ENCODE peak calls at places on chromosomes 4 and X, in four cellular contexts. P is CD4-positive, CD25-positive, alpha-beta regulatory T cell; L is BE2C; Z is foreskin keratinocyte. N is an unnamed sample.
A peak's percentile ranks its signal among the peaks of the same experiment; 100 is the strongest.

GRCh38 chrX:1486177-1486576 is 33.5 kb upstream of the ASMTL start:
- DNase-seq in Z (no peak), P (no peak), L (no peak), N (no peak)

GRCh38 chr4:100736651-100737450 is 219.0 kb upstream of the EMCN start:
- DNase-seq in L (no peak), P (no peak), Z (peak; percentile 70), N (no peak)

GRCh38 chr4:100984901-100985300 is 362.4 kb downstream of the PPP3CA start:
- DNase-seq in P (no peak), L (no peak), Z (peak; percentile 45), N (no peak)

GRCh38 chr4:169664615-169665014 is 44.2 kb downstream of the CLCN3 start:
- DNase-seq in L (peak; percentile 24), Z (no peak), P (no peak), N (no peak)

GRCh38 chrX:68835468-68835867 is 6.6 kb downstream of the EFNB1 start:
- DNase-seq in P (no peak), Z (no peak), L (no peak), N (no peak)

GRCh38 chr4:10006604-10007435 is 14.5 kb downstream of the SLC2A9 start:
- DNase-seq in P (no peak), Z (peak; percentile 93), L (no peak), N (no peak)

GRCh38 chr4:158873795-158874359 is 105.1 kb downstream of the FNIP2 start:
- DNase-seq in L (no peak), P (no peak), Z (peak; percentile 91), N (no peak)

GRCh38 chrX:131675596-131676194 is 131.8 kb downstream of the OR13H1 start:
- DNase-seq in Z (no peak), P (peak; percentile 7), L (peak; percentile 11), N (peak; percentile 2)

GRCh38 chrX:153226344-153227190 is 47.5 kb downstream of the MAGEA1 start:
- DNase-seq in P (no peak), L (peak; percentile 38), Z (peak; percentile 85), N (no peak)

GRCh38 chrX:154307207-154307606 is 11.6 kb downstream of the TKTL1 start:
- DNase-seq in P (no peak), Z (no peak), L (no peak), N (no peak)

GRCh38 chr4:108619372-108620100 is 840 bp upstream of the RPL34 start:
- DNase-seq in L (no peak), Z (no peak), P (peak; percentile 70), N (no peak)

GRCh38 chr4:77169496-77169895 is 12.5 kb downstream of the CCNG2 start:
- DNase-seq in L (no peak), P (no peak), Z (no peak), N (no peak)

GRCh38 chr4:152606800-152607577 is 71.1 kb upstream of the FBXW7 start:
- DNase-seq in L (no peak), P (peak; percentile 28), Z (no peak), N (no peak)

GRCh38 chr4:110344165-110344564 is 131.8 kb upstream of the ENPEP start:
- DNase-seq in Z (no peak), P (no peak), L (no peak), N (no peak)

GRCh38 chr4:120163895-120164294 is 97.2 kb upstream of the MAD2L1 start:
- DNase-seq in L (no peak), P (no peak), Z (no peak), N (no peak)

GRCh38 chr4:47692691-47693090 is 145.2 kb downstream of the CORIN start:
- DNase-seq in L (no peak), Z (no peak), P (no peak), N (no peak)

GRCh38 chr4:513327-513726 is 14.3 kb downstream of the PIGG start:
- DNase-seq in L (no peak), P (no peak), Z (no peak), N (no peak)

GRCh38 chr4:53640576-53641459 is 49.5 kb upstream of the LNX1 start:
- DNase-seq in Z (no peak), L (no peak), P (no peak), N (no peak)

GRCh38 chr4:77174426-77174825 is 17.4 kb downstream of the CCNG2 start:
- DNase-seq in P (no peak), L (no peak), Z (no peak), N (peak; percentile 8)

GRCh38 chrX:107646736-107647135 is 18.4 kb downstream of the PRPS1 start:
- DNase-seq in P (no peak), Z (no peak), L (no peak), N (peak; percentile 2)

GRCh38 chrX:20857746-20858145 is 516.5 kb upstream of the CNKSR2 start:
- DNase-seq in P (no peak), L (no peak), Z (no peak), N (no peak)

GRCh38 chrX:108020631-108021030 is 24.2 kb upstream of the VSIG1 start:
- DNase-seq in Z (no peak), P (peak; percentile 54), L (no peak), N (peak; percentile 27)

GRCh38 chrX:53312946-53313745 is 31.8 kb upstream of the IQSEC2 start:
- DNase-seq in P (peak; percentile 53), Z (no peak), L (peak; percentile 51), N (peak; percentile 62)

GRCh38 chr4:117800636-117801035 is 233.7 kb upstream of the NDST3 start:
- DNase-seq in L (no peak), P (no peak), Z (no peak), N (no peak)

GRCh38 chr4:180587379-180587778 is 1655.8 kb upstream of the TENM3 start:
- DNase-seq in Z (no peak), P (no peak), L (no peak), N (no peak)

GRCh38 chr4:120718979-120719566 is 203.5 kb downstream of the PRDM5 start:
- DNase-seq in L (peak; percentile 52), P (peak; percentile 14), Z (no peak), N (peak; percentile 82)

GRCh38 chr4:56348582-56348981 is 38.7 kb downstream of the AASDH start:
- DNase-seq in Z (no peak), L (no peak), P (no peak), N (no peak)

GRCh38 chr4:83922419-83922818 is 386.5 kb downstream of the GPAT3 start:
- DNase-seq in L (no peak), Z (no peak), P (no peak), N (no peak)

GRCh38 chr4:59094505-59094904 is 1984.3 kb upstream of the IGFBP7 start:
- DNase-seq in P (no peak), Z (no peak), L (no peak), N (no peak)

GRCh38 chrX:39642071-39642470 is 455.7 kb downstream of the BCOR start:
- DNase-seq in L (peak; percentile 57), P (no peak), Z (no peak), N (no peak)

GRCh38 chr4:85862896-85863295 is 387.9 kb downstream of the ARHGAP24 start:
- DNase-seq in L (no peak), Z (no peak), P (no peak), N (no peak)

GRCh38 chr4:99665981-99666380 is 8.4 kb upstream of the C4orf54 start:
- DNase-seq in P (no peak), Z (no peak), L (no peak), N (no peak)

GRCh38 chr4:2802618-2803531 is 10.0 kb downstream of the SH3BP2 start:
- DNase-seq in L (no peak), P (no peak), Z (no peak), N (no peak)

GRCh38 chr4:2798399-2799301 is 5.8 kb downstream of the SH3BP2 start:
- DNase-seq in L (peak; percentile 54), P (peak; percentile 73), Z (no peak), N (peak; percentile 47)

GRCh38 chr4:2799971-2800690 is 7.2 kb downstream of the SH3BP2 start:
- DNase-seq in L (peak; percentile 39), P (no peak), Z (no peak), N (no peak)

GRCh38 chr4:2799444-2799911 is 6.6 kb downstream of the SH3BP2 start:
- DNase-seq in P (no peak), Z (no peak), L (peak; percentile 3), N (no peak)

DNA sequence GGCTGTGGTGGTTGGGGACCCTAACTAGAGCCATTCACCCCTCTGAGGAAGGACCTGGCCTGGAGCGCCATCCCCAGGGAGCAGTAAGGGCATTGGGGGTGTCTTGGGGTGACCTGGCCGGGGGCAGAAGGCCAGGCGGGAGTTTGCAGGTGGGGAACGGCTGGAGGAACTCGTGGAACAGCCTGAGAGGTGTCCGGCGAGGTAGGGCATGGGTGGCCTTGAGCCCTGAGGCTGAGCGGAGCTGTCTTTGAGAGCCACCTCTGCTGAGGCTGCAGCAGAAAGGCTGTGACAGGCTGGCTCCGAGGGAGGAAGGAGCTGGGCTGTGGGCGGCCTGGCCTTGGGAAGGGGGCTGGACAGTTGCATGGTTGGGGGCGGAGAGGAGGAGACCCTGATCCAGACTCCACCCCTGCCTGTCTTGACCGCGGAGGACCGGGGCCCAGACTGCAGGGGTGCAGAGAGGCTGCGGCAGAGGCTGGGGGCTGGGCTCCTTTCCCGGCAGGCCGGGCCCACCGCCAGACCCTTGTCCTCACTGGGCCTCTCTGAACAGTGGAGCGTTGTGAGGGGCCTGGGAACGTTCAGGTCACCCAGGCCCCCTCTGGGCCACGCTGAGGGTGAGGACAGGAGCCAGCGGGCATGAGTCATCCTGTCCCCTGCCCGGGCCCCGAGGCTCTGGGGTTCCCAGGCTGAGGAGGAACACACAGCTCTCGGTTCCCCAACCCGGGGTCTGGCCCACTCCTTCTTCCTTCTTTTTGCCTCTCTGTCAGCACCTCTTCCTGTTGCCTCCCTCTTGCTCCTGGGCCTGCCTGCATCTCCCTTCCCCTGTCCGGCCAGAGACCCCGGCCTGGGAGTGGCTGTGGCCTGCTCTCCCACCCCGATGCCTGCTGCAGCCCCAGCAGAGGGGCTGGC is 8.1 kb downstream of the SH3BP2 start:
- DNase-seq in P (no peak), Z (no peak), L (peak; percentile 70), N (no peak)
- H3K4me1 ChIP-seq in P (peaks cover 48% of the 10 kb centered on the region), Z (peaks cover 24% of the 10 kb centered on the region), L (peaks cover 46% of the 10 kb centered on the region), N (peaks cover 27% of the 10 kb centered on the region)

GRCh38 chr4:3484057-3484973 is 21.2 kb downstream of the DOK7 start:
- DNase-seq in P (no peak), L (no peak), Z (peak; percentile 53), N (no peak)

GRCh38 chr4:3481783-3482397 is 18.8 kb downstream of the DOK7 start:
- DNase-seq in L (no peak), Z (no peak), P (no peak), N (no peak)

GRCh38 chr4:3481113-3481531 is 18.0 kb downstream of the DOK7 start:
- DNase-seq in L (no peak), P (no peak), Z (no peak), N (no peak)

GRCh38 chr4:3480528-3481112 is 17.5 kb downstream of the DOK7 start:
- DNase-seq in P (peak; percentile 58), L (peak; percentile 87), Z (no peak), N (peak; percentile 66)

GRCh38 chr4:3482707-3483106 is 19.6 kb downstream of the DOK7 start:
- DNase-seq in L (no peak), Z (no peak), P (no peak), N (no peak)
- H3K4me1 ChIP-seq in L (no peaks in the 10 kb centered on the region), Z (peaks cover 6% of the 10 kb centered on the region), P (peaks cover 9% of the 10 kb centered on the region), N (peaks cover 31% of the 10 kb centered on the region)

GRCh38 chr4:155660436-155660835 is 6.2 kb upstream of the GUCY1A1 start:
- DNase-seq in Z (no peak), P (no peak), L (no peak), N (no peak)

GRCh38 chr4:155658665-155659064 is 8.0 kb upstream of the GUCY1A1 start:
- DNase-seq in L (no peak), Z (no peak), P (no peak), N (no peak)

GRCh38 chr4:155657985-155658384 is 8.7 kb upstream of the GUCY1A1 start:
- DNase-seq in L (no peak), Z (no peak), P (no peak), N (no peak)

GRCh38 chr4:155657169-155657568 is 9.5 kb upstream of the GUCY1A1 start:
- DNase-seq in P (no peak), Z (no peak), L (no peak), N (no peak)

GRCh38 chr4:155659168-155659567 is 7.5 kb upstream of the GUCY1A1 start:
- DNase-seq in P (no peak), Z (no peak), L (no peak), N (no peak)
- H3K4me1 ChIP-seq in P (no peaks in the 10 kb centered on the region), Z (no peaks in the 10 kb centered on the region), L (peaks cover 3% of the 10 kb centered on the region), N (no peaks in the 10 kb centered on the region)

GRCh38 chr4:3483471-3483921 is 20.4 kb downstream of the DOK7 start:
- DNase-seq in L (no peak), P (no peak), Z (no peak), N (no peak)
- H3K4me1 ChIP-seq in L (no peaks in the 10 kb centered on the region), P (peaks cover 9% of the 10 kb centered on the region), Z (peaks cover 6% of the 10 kb centered on the region), N (peaks cover 31% of the 10 kb centered on the region)